ENCODE peak calls at places on chromosome 2, in eight cellular contexts. J, K, A, D, E, R, I and Q are unnamed samples.

GRCh38 chr2:221911890-221912289 is 339.8 kb upstream of the EPHA4 start:
- DNase-seq in K (no peak), D (no peak), R (no peak), A (no peak), E (no peak), I (no peak), J (no peak), Q (no peak)

GRCh38 chr2:143545643-143546275 is 416.5 kb downstream of the ARHGAP15 start:
- DNase-seq in R (no peak), I (no peak), A (no peak), J (peak), D (no peak), E (no peak), K (no peak), Q (no peak)

GRCh38 chr2:60002158-60002867 is 551.1 kb downstream of the BCL11A start:
- DNase-seq in D (no peak), R (no peak), I (no peak), A (no peak), J (no peak), E (no peak), K (no peak), Q (no peak)

GRCh38 chr2:71619230-71619741 is 165.9 kb downstream of the DYSF start:
- DNase-seq in K (no peak), J (no peak), A (no peak), D (no peak), I (peak), E (no peak), R (peak), Q (no peak)

GRCh38 chr2:33785201-33786106 is 186.4 kb upstream of the FAM98A start:
- DNase-seq in A (no peak), D (no peak), R (no peak), E (no peak), K (no peak), J (no peak), I (no peak), Q (no peak)

GRCh38 chr2:149715005-149715592 is 127.5 kb upstream of the MMADHC start:
- DNase-seq in R (no peak), E (no peak), K (peak), A (no peak), D (no peak), J (peak), I (peak), Q (no peak)

GRCh38 chr2:78330181-78330580 is 695.3 kb upstream of the REG3G start:
- DNase-seq in R (no peak), I (no peak), D (no peak), K (no peak), J (no peak), A (no peak), E (no peak), Q (no peak)

GRCh38 chr2:2187196-2187595 is 143.9 kb downstream of the MYT1L start:
- DNase-seq in A (peak), R (no peak), I (no peak), D (no peak), J (no peak), K (no peak), E (no peak), Q (no peak)

GRCh38 chr2:41457026-41457425 is 590.8 kb upstream of the PKDCC start:
- DNase-seq in R (no peak), D (no peak), K (no peak), I (no peak), A (no peak), E (no peak), J (no peak), Q (no peak)

GRCh38 chr2:42901076-42901645 is 108.8 kb upstream of the HAAO start:
- DNase-seq in R (no peak), E (no peak), D (no peak), J (peak), I (no peak), A (no peak), K (no peak), Q (no peak)